ENCODE peak calls at places on chromosomes 16 and 17, in six cellular contexts. One of them, this sample, is unnamed. For H3K4me1, the result is how much of the 10 kb centered on the place peaks cover.

GRCh38 chr17:27368971-27369370 is 75.1 kb downstream of the WSB1 start:
- DNase-seq in A673: no peak
- DNase-seq in colonic mucosa: no peak
- DNase-seq in cardiac muscle cell: no peak
- DNase-seq in heart left ventricle: no peak
- DNase-seq in lower lobe of right lung: no peak
- DNase-seq in this sample: no peak

GRCh38 chr17:54848368-54848987 is 52.2 kb upstream of the TOM1L1 start:
- DNase-seq in A673: no peak
- DNase-seq in heart left ventricle: no peak
- DNase-seq in lower lobe of right lung: no peak
- DNase-seq in cardiac muscle cell: no peak
- DNase-seq in colonic mucosa: no peak
- DNase-seq in this sample: no peak

GRCh38 chr16:88508868-88509748 is 56.0 kb downstream of the ZFPM1 start:
- DNase-seq in cardiac muscle cell: no peak
- DNase-seq in heart left ventricle: no peak
- DNase-seq in colonic mucosa: peak
- DNase-seq in A673: no peak
- DNase-seq in lower lobe of right lung: no peak
- DNase-seq in this sample: no peak

GRCh38 chr17:42270596-42270995 is 5.6 kb downstream of the STAT5B start:
- DNase-seq in heart left ventricle: no peak
- DNase-seq in A673: no peak
- DNase-seq in lower lobe of right lung: no peak
- DNase-seq in cardiac muscle cell: no peak
- DNase-seq in colonic mucosa: no peak
- DNase-seq in this sample: no peak

GRCh38 chr17:61583242-61583641 is 7.8 kb downstream of the NACA2 start:
- DNase-seq in lower lobe of right lung: no peak
- DNase-seq in colonic mucosa: no peak
- DNase-seq in A673: peak
- DNase-seq in cardiac muscle cell: peak
- DNase-seq in heart left ventricle: no peak
- DNase-seq in this sample: no peak

GRCh38 chr17:29911641-29912177 is 18.3 kb downstream of the SSH2 start:
- DNase-seq in A673: no peak
- DNase-seq in cardiac muscle cell: no peak
- DNase-seq in colonic mucosa: no peak
- DNase-seq in lower lobe of right lung: no peak
- DNase-seq in heart left ventricle: no peak
- DNase-seq in this sample: no peak

GRCh38 chr17:49505854-49506253 is 10.8 kb downstream of the NGFR start:
- DNase-seq in cardiac muscle cell: peak
- DNase-seq in A673: no peak
- DNase-seq in heart left ventricle: no peak
- DNase-seq in colonic mucosa: no peak
- DNase-seq in lower lobe of right lung: no peak
- DNase-seq in this sample: no peak

GRCh38 chr17:29593546-29594440 is 861 bp downstream of the ANKRD13B start:
- DNase-seq in lower lobe of right lung: peak
- DNase-seq in heart left ventricle: peak
- DNase-seq in colonic mucosa: no peak
- DNase-seq in A673: peak
- DNase-seq in cardiac muscle cell: peak
- DNase-seq in this sample: no peak

GRCh38 chr17:10130263-10130662 is 68.1 kb downstream of the GAS7 start:
- DNase-seq in A673: no peak
- DNase-seq in heart left ventricle: no peak
- DNase-seq in lower lobe of right lung: no peak
- DNase-seq in colonic mucosa: no peak
- DNase-seq in cardiac muscle cell: peak
- DNase-seq in this sample: no peak

GRCh38 chr17:20232611-20233010 is 223.5 kb downstream of the SPECC1 start:
- DNase-seq in A673: no peak
- DNase-seq in heart left ventricle: no peak
- DNase-seq in colonic mucosa: no peak
- DNase-seq in lower lobe of right lung: no peak
- DNase-seq in cardiac muscle cell: no peak
- DNase-seq in this sample: no peak

GRCh38 chr17:70059649-70060048 is 15.4 kb upstream of the KCNJ16 start:
- DNase-seq in cardiac muscle cell: no peak
- DNase-seq in A673: no peak
- DNase-seq in colonic mucosa: no peak
- DNase-seq in lower lobe of right lung: no peak
- DNase-seq in heart left ventricle: no peak
- DNase-seq in this sample: no peak

GRCh38 chr17:40854175-40854814 is 12.7 kb downstream of the KRT12 start:
- DNase-seq in heart left ventricle: no peak
- DNase-seq in cardiac muscle cell: peak
- DNase-seq in colonic mucosa: no peak
- DNase-seq in lower lobe of right lung: no peak
- DNase-seq in A673: peak
- DNase-seq in this sample: no peak

GRCh38 chr17:30251931-30252330 is 16.4 kb upstream of the SLC6A4 start:
- DNase-seq in cardiac muscle cell: no peak
- DNase-seq in lower lobe of right lung: no peak
- DNase-seq in heart left ventricle: no peak
- DNase-seq in A673: no peak
- DNase-seq in colonic mucosa: no peak
- DNase-seq in this sample: no peak

GRCh38 chr16:79006206-79006605 is 594.3 kb downstream of the MAF start:
- DNase-seq in lower lobe of right lung: no peak
- DNase-seq in A673: no peak
- DNase-seq in cardiac muscle cell: no peak
- DNase-seq in heart left ventricle: no peak
- DNase-seq in colonic mucosa: no peak
- DNase-seq in this sample: no peak
- H3K4me1 ChIP-seq in lower lobe of right lung: under half
- H3K4me1 ChIP-seq in A673: under half
- H3K4me1 ChIP-seq in cardiac muscle cell: under half
- H3K4me1 ChIP-seq in heart left ventricle: under half
- H3K4me1 ChIP-seq in colonic mucosa: under half
- H3K4me1 ChIP-seq in this sample: under half

GRCh38 chr16:69467531-69468204 is 43.2 kb downstream of the CYB5B start:
- DNase-seq in lower lobe of right lung: no peak
- DNase-seq in colonic mucosa: no peak
- DNase-seq in cardiac muscle cell: no peak
- DNase-seq in A673: no peak
- DNase-seq in heart left ventricle: no peak
- DNase-seq in this sample: no peak

GRCh38 chr16:69465083-69465721 is 40.8 kb downstream of the CYB5B start:
- DNase-seq in cardiac muscle cell: no peak
- DNase-seq in A673: no peak
- DNase-seq in lower lobe of right lung: no peak
- DNase-seq in colonic mucosa: peak
- DNase-seq in heart left ventricle: no peak
- DNase-seq in this sample: no peak

GRCh38 chr16:69466547-69466946 is 42.1 kb downstream of the CYB5B start:
- DNase-seq in lower lobe of right lung: no peak
- DNase-seq in heart left ventricle: no peak
- DNase-seq in A673: peak
- DNase-seq in colonic mucosa: no peak
- DNase-seq in cardiac muscle cell: no peak
- DNase-seq in this sample: no peak

GRCh38 chr16:69465881-69466280 is 41.5 kb downstream of the CYB5B start:
- DNase-seq in colonic mucosa: no peak
- DNase-seq in A673: no peak
- DNase-seq in cardiac muscle cell: no peak
- DNase-seq in heart left ventricle: no peak
- DNase-seq in lower lobe of right lung: no peak
- DNase-seq in this sample: no peak

GRCh38 chr16:69463876-69464275 is 39.5 kb downstream of the CYB5B start:
- DNase-seq in A673: no peak
- DNase-seq in cardiac muscle cell: no peak
- DNase-seq in colonic mucosa: no peak
- DNase-seq in heart left ventricle: no peak
- DNase-seq in lower lobe of right lung: no peak
- DNase-seq in this sample: no peak
- H3K4me1 ChIP-seq in A673: under half
- H3K4me1 ChIP-seq in cardiac muscle cell: under half
- H3K4me1 ChIP-seq in colonic mucosa: under half
- H3K4me1 ChIP-seq in heart left ventricle: under half
- H3K4me1 ChIP-seq in lower lobe of right lung: under half
- H3K4me1 ChIP-seq in this sample: under half

GRCh38 chr16:30954993-30955392 is 2.6 kb upstream of the SETD1A start:
- DNase-seq in cardiac muscle cell: no peak
- DNase-seq in heart left ventricle: no peak
- DNase-seq in colonic mucosa: no peak
- DNase-seq in lower lobe of right lung: no peak
- DNase-seq in A673: no peak
- DNase-seq in this sample: no peak
- H3K4me1 ChIP-seq in cardiac muscle cell: under half
- H3K4me1 ChIP-seq in heart left ventricle: under half
- H3K4me1 ChIP-seq in colonic mucosa: under half
- H3K4me1 ChIP-seq in lower lobe of right lung: half or more
- H3K4me1 ChIP-seq in A673: under half
- H3K4me1 ChIP-seq in this sample: half or more

GRCh38 chr16:47136101-47136820 is 7.5 kb downstream of the NETO2 start:
- DNase-seq in colonic mucosa: no peak
- DNase-seq in cardiac muscle cell: peak
- DNase-seq in lower lobe of right lung: no peak
- DNase-seq in A673: peak
- DNase-seq in heart left ventricle: no peak
- DNase-seq in this sample: no peak
- H3K4me1 ChIP-seq in colonic mucosa: under half
- H3K4me1 ChIP-seq in cardiac muscle cell: under half
- H3K4me1 ChIP-seq in lower lobe of right lung: under half
- H3K4me1 ChIP-seq in A673: under half
- H3K4me1 ChIP-seq in heart left ventricle: under half
- H3K4me1 ChIP-seq in this sample: under half

GRCh38 chr17:72110953-72111339 is 9.9 kb upstream of the SOX9 start:
- DNase-seq in heart left ventricle: no peak
- DNase-seq in colonic mucosa: peak
- DNase-seq in A673: no peak
- DNase-seq in lower lobe of right lung: no peak
- DNase-seq in cardiac muscle cell: no peak
- DNase-seq in this sample: no peak

GRCh38 chr17:72110231-72110952 is 10.4 kb upstream of the SOX9 start:
- DNase-seq in heart left ventricle: no peak
- DNase-seq in cardiac muscle cell: no peak
- DNase-seq in lower lobe of right lung: no peak
- DNase-seq in A673: no peak
- DNase-seq in colonic mucosa: peak
- DNase-seq in this sample: no peak

GRCh38 chr17:72113751-72114150 is 7.1 kb upstream of the SOX9 start:
- DNase-seq in colonic mucosa: no peak
- DNase-seq in heart left ventricle: no peak
- DNase-seq in lower lobe of right lung: no peak
- DNase-seq in cardiac muscle cell: no peak
- DNase-seq in A673: no peak
- DNase-seq in this sample: no peak

GRCh38 chr17:72107100-72107499 is 13.7 kb upstream of the SOX9 start:
- DNase-seq in lower lobe of right lung: no peak
- DNase-seq in heart left ventricle: no peak
- DNase-seq in colonic mucosa: no peak
- DNase-seq in cardiac muscle cell: no peak
- DNase-seq in A673: no peak
- DNase-seq in this sample: no peak

DNA sequence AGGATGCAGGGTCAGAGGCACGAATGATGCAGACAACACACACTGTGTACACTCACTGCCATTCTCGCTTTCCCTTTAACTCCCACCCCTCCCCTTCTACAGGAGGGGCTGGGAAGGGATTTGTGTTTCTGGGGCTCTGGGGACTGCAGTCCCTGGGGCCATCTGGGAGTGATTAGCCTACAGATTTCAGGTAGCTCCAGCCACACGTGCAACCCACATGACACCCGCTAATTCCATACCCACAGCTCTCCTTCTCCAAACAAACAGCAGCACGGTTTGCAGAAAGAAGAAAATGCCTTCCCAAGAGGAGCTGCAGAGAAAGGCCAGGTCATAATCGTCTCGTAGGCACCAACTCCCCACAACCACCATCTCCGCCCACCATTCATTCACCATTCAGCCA is 9.4 kb upstream of the SOX9 start:
- DNase-seq in lower lobe of right lung: no peak
- DNase-seq in cardiac muscle cell: no peak
- DNase-seq in heart left ventricle: no peak
- DNase-seq in A673: no peak
- DNase-seq in colonic mucosa: peak
- DNase-seq in this sample: no peak
- H3K4me1 ChIP-seq in lower lobe of right lung: under half
- H3K4me1 ChIP-seq in cardiac muscle cell: under half
- H3K4me1 ChIP-seq in heart left ventricle: under half
- H3K4me1 ChIP-seq in A673: under half
- H3K4me1 ChIP-seq in colonic mucosa: under half
- H3K4me1 ChIP-seq in this sample: under half

DNA sequence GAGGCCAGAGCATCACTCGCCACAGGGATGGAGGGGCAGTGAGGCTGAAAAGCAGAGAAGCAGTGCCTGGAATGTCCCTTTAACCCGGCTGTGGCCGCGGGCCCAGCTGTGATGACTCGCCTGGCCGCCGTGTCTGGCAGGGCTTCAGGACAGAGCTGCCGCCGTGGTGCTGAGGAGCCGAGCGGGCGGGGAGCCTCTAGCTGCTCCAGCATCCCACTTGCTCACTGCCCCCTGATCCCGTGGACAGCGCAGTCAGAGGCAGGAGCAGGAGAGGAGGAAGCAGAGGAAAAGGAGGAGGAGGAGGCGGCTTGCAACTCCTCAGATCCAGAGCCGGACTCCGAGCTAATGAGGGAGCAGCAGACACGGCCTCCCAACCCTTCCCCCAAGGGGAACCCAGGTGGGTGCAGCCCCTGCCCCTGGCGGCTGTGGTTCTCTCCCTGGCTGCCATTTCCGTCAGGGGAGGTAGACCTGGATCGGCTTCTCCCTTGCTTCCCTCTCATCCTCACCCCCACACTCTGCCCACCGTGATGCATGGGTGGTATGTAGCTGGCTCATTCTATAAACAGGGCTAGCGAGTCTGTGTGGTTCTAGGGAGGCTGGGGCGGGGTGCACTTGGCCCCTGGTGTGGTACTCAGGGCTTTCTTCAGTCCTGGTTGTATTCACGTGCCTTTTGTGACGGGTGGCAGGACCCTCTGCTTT is 165.7 kb downstream of the CMIP start:
- DNase-seq in heart left ventricle: peak
- DNase-seq in cardiac muscle cell: peak
- DNase-seq in lower lobe of right lung: no peak
- DNase-seq in colonic mucosa: peak
- DNase-seq in A673: no peak
- DNase-seq in this sample: no peak
- H3K4me1 ChIP-seq in heart left ventricle: half or more
- H3K4me1 ChIP-seq in cardiac muscle cell: under half
- H3K4me1 ChIP-seq in lower lobe of right lung: half or more
- H3K4me1 ChIP-seq in colonic mucosa: under half
- H3K4me1 ChIP-seq in A673: under half
- H3K4me1 ChIP-seq in this sample: under half

This sample was measured in esophagus squamous epithelium.